ENCODE peak calls at places on chromosomes 7 and 10, in ten cellular contexts. P is endothelial cell of umbilical vein, H is PC-3, R is AG09309, Q is pancreas, V is neural progenitor cell, D is left lung, B is A549, Y is ovary, W is A673. X is an unnamed sample.

GRCh38 chr10:129913021-129913695 is 50.9 kb downstream of the EBF3 start:
- DNase-seq in P (no peak), H (no peak), R (no peak), Q (no peak), V (no peak), D (no peak), B (no peak), Y (no peak), W (no peak), X (no peak)

GRCh38 chr10:89347706-89348457 is 20.1 kb downstream of the IFIT3 start:
- DNase-seq in P (peak), H (no peak), R (no peak), Q (no peak), V (no peak), D (no peak), B (no peak), Y (no peak), W (peak), X (no peak)

GRCh38 chr7:128352138-128352537 is 8.4 kb upstream of the RBM28 start:
- DNase-seq in P (peak), H (no peak), R (no peak), Q (peak), V (peak), D (peak), B (peak), Y (peak), W (no peak), X (peak)

GRCh38 chr10:74640134-74640533 is 186.3 kb upstream of the KAT6B start:
- DNase-seq in P (no peak), H (peak), R (no peak), Q (no peak), V (peak), D (no peak), B (no peak), Y (no peak), W (no peak), X (peak)

GRCh38 chr7:158815046-158815445 is 14.3 kb downstream of the ESYT2 start:
- DNase-seq in P (no peak), H (no peak), R (no peak), Q (no peak), V (peak), D (no peak), B (no peak), Y (no peak), W (peak), X (peak)

GRCh38 chr7:22858640-22859561 is 36.3 kb upstream of the TOMM7 start:
- DNase-seq in P (peak), H (peak), R (peak), Q (no peak), V (no peak), D (no peak), B (peak), Y (no peak), W (peak), X (peak)

GRCh38 chr7:41048771-41049170 is 654.1 kb downstream of the INHBA start:
- DNase-seq in P (no peak), H (no peak), R (no peak), Q (no peak), V (no peak), D (no peak), B (no peak), Y (no peak), W (no peak), X (no peak)

GRCh38 chr7:85001493-85002345 is 185.1 kb downstream of the SEMA3D start:
- DNase-seq in P (no peak), H (no peak), R (no peak), Q (no peak), V (no peak), D (no peak), B (no peak), Y (no peak), W (peak), X (no peak)

GRCh38 chr10:63320683-63321082 is 145.1 kb downstream of the JMJD1C start:
- DNase-seq in P (no peak), H (no peak), R (no peak), Q (no peak), V (peak), D (no peak), B (no peak), Y (no peak), W (no peak), X (no peak)

GRCh38 chr10:29691564-29692064 is 56.8 kb upstream of the SVIL start:
- DNase-seq in P (peak), H (peak), R (peak), Q (no peak), V (no peak), D (no peak), B (no peak), Y (no peak), W (peak), X (peak)

GRCh38 chr7:118220583-118220982 is 3.9 kb upstream of the ANKRD7 start:
- DNase-seq in P (no peak), H (no peak), R (no peak), Q (no peak), V (no peak), D (no peak), B (no peak), Y (no peak), W (no peak), X (no peak)

GRCh38 chr10:11163990-11164805 is 146.5 kb downstream of the CELF2 start:
- DNase-seq in P (no peak), H (no peak), R (no peak), Q (no peak), V (peak), D (no peak), B (no peak), Y (no peak), W (no peak), X (no peak)

DNA sequence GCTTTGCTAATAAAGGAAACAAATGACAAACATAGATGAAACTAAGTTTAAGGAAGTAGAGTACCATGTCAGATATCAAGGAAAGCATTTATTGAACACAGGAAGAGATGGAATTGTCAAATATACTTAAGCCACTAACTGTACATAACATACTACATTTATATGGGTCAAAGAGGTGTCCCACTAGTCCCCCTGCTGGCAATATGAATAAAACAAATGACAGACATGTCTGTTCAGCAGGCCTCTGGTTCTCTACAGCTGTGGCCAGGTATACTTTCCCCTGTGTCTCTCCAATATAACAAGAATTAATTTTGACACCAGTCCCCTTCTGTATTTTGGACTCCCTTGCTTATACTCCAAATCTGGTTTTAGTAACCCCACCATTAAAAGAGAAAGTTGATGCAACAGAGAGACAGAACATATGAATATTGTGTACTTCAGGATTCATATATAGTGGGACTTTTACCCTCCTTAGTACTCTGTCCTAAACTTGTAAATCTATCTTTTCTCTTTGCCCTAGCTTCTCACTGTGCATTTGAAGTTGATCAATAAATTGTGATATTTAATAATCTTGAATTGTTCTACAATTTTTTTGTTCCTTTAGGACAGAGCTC is 42.9 kb downstream of the CD36 start:
- DNase-seq in P (peak), H (peak), R (no peak), Q (no peak), V (no peak), D (no peak), B (peak), Y (no peak), W (peak), X (peak)
- TF ChIP-seq CTCF in P (peak), H (peak), R (peak), Q (no peak), V (peak), D (no peak), B (peak), Y (no peak), W (peak), X (peak)

GRCh38 chr10:101308051-101308450 is 45.9 kb upstream of the BTRC start:
- DNase-seq in P (no peak), H (no peak), R (no peak), Q (no peak), V (no peak), D (no peak), B (no peak), Y (no peak), W (no peak), X (no peak)

GRCh38 chr10:101310528-101311439 is 43.2 kb upstream of the BTRC start:
- DNase-seq in P (no peak), H (no peak), R (no peak), Q (peak), V (peak), D (no peak), B (no peak), Y (peak), W (no peak), X (no peak)

GRCh38 chr10:101311440-101312067 is 42.4 kb upstream of the BTRC start:
- DNase-seq in P (no peak), H (no peak), R (no peak), Q (peak), V (no peak), D (no peak), B (no peak), Y (peak), W (no peak), X (no peak)
- H3K4me3 ChIP-seq in P (no peak), H (no peak), R (no peak), Q (no peak), V (peak), D (no peak), B (no peak), Y (no peak), W (no peak), X (no peak)

GRCh38 chr7:5824297-5824610 is 42.8 kb upstream of the RNF216 start:
- DNase-seq in P (no peak), H (no peak), R (no peak), Q (no peak), V (no peak), D (no peak), B (no peak), Y (no peak), W (no peak), X (no peak)

GRCh38 chr7:5822742-5823503 is 41.5 kb upstream of the RNF216 start:
- DNase-seq in P (peak), H (peak), R (peak), Q (peak), V (peak), D (peak), B (peak), Y (peak), W (peak), X (peak)

GRCh38 chr7:5831196-5831595 is 49.4 kb upstream of the OCM start:
- DNase-seq in P (no peak), H (no peak), R (no peak), Q (no peak), V (peak), D (no peak), B (no peak), Y (peak), W (no peak), X (no peak)

DNA sequence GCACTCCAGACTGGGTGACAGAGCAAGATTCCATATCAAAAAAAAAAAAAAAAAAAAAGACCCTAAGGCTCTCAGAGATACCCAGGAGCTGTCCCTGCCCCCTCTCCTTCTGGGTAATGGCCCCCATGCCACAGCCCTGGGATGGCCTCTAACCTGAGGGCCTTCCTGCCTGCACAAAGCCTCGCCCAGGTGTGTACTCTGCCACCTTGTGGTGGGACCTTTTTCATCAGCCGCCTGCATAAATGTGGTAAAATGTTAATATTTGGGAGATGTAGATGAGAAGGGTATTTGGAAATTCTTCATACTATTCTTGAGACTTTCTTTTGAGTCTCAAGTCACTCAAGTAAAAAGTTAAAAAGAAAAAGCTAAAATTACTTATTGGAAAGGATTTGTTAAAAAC is 46.3 kb upstream of the RNF216 start:
- DNase-seq in P (peak), H (peak), R (no peak), Q (peak), V (peak), D (no peak), B (peak), Y (no peak), W (peak), X (no peak)
- TF ChIP-seq CTCF in P (peak), H (peak), R (peak), Q (no peak), V (peak), D (peak), B (peak), Y (no peak), W (peak), X (peak)

DNA sequence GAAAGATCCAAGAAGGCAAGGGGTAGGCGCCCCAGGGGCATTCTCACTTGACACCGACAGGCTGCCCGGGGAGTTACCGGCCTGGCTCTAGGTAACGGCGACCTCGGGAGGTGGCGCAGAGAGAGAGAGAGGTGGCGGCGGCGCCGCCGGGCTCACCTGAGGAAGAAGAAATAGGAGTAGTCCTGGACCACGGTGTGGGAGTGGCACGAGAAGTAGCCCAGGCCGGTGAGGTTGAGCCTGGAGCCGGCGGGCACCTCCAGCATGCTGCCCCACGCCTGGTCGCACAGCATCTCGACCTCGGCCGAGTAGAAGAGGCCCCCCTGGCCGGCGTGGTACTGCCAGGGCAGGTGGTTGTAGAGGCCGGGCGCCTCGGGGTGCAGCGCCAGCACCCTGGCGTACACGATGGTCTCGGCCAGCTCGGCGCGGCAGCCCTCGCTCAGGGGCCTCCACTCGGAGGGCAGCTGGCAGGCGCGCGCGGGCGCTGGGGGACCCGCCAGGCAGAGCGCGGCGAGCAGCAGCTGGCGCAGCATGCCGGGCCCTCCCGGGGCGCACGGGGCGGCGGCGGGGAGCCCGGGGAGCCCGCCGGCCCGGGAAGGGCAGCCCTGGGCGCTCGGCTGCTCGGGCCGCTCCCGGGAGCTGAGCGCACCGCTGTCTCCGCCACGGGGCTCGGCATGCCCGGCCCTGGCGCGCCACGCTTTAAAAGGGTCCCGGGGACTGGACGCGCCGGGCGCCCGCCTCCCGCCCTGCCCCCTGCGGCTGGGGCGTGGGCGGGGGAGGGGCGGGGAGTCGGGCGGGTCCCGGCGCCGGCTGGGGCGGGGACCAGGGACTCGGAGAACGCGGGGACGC is at the start of gene CCDC3:
- DNase-seq in P (no peak), H (no peak), R (no peak), Q (peak), V (peak), D (no peak), B (no peak), Y (peak), W (peak), X (no peak)
- H3K4me3 ChIP-seq in P (no peak), H (no peak), R (no peak), Q (peak), V (peak), D (peak), B (peak), Y (peak), W (peak), X (no peak)

DNA sequence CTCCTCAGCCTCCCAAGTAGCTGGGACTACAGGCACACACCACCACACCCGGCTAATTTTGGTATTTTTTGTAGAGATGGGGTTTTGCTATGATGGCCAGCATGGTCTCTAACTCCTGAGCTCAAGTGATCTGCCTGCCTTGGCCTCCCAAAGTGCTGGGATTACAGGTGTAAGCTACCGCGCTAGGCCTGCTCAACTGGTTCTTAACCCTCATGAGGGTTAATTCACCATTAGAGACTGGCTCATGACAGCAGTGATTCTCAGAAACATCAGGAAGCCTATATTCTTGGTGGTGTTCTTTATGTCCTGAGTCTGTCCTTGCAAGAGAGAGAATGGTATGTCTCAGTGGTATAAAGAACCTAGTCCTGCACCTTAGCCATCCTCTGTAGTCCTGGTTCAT is 10.4 kb upstream of the NT5C2 start:
- DNase-seq in P (no peak), H (no peak), R (no peak), Q (no peak), V (no peak), D (no peak), B (no peak), Y (no peak), W (no peak), X (no peak)
- TF ChIP-seq CTCF in P (no peak), H (no peak), R (no peak), Q (no peak), V (no peak), D (no peak), B (no peak), Y (no peak), W (no peak), X (no peak)

X was measured in AG10803.